ENCODE peak calls at places on chromosomes 11 and 22, in seven cellular contexts. H is IMR-90, S is K562, F is HCT116, J is HepG2, Y is H1, Z is GM12878. I is an unnamed sample.

GRCh38 chr11:123219066-123219697 is 24.1 kb upstream of the CLMP start:
- DNase-seq in H (peak), S (no peak), F (no peak), J (no peak), Y (no peak), Z (no peak), I (peak)

GRCh38 chr22:44718418-44718817 is 16.4 kb downstream of the PRR5 start:
- DNase-seq in H (no peak), S (no peak), F (no peak), J (no peak), Y (no peak), Z (peak), I (no peak)

GRCh38 chr22:19121631-19122142 is 525 bp downstream of the DGCR2 start:
- DNase-seq in H (peak), S (peak), F (no peak), J (no peak), Y (no peak), Z (no peak), I (peak)

GRCh38 chr11:111938687-111939160 is 1.6 kb downstream of the DIXDC1 start:
- DNase-seq in H (peak), S (peak), F (no peak), J (peak), Y (no peak), Z (peak), I (no peak)

GRCh38 chr11:94402355-94402754 is 1.1 kb upstream of the GPR83 start:
- DNase-seq in H (no peak), S (no peak), F (no peak), J (peak), Y (no peak), Z (no peak), I (no peak)

GRCh38 chr22:40070701-40071100 is 75.9 kb downstream of the FAM83F start:
- DNase-seq in H (no peak), S (no peak), F (no peak), J (no peak), Y (no peak), Z (no peak), I (no peak)

GRCh38 chr11:45926536-45927331 is 4.3 kb downstream of the LARGE2 start:
- DNase-seq in H (no peak), S (no peak), F (no peak), J (no peak), Y (no peak), Z (no peak), I (no peak)

GRCh38 chr22:42078469-42079318 is 806 bp upstream of the SMDT1 start:
- DNase-seq in H (no peak), S (no peak), F (no peak), J (no peak), Y (no peak), Z (no peak), I (no peak)

GRCh38 chr11:69948256-69949141 is 129.3 kb upstream of the FGF3 start:
- DNase-seq in H (peak), S (peak), F (peak), J (peak), Y (no peak), Z (no peak), I (peak)

GRCh38 chr22:21942407-21942895 is 10.2 kb downstream of the PPM1F start:
- DNase-seq in H (peak), S (no peak), F (peak), J (no peak), Y (no peak), Z (no peak), I (peak)

DNA sequence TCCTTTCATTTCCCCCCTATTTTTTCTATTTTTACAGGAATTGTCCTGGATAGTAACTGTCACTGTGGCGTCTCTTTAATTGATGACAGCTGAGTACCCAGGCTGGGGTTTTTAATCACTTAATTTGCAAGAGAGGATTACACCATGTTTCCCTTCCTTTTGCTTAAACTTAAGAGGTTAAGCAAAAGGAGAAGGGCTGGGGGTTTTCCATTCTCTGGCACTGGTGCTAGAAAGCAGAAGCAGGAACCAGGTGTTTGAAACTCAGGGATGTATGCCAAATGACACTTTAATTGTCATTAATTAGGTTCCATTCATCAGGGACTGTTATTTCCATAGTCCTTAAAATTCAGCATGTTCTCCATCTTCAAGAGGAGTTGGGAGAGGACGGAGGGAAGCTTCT is 746.2 kb downstream of the NELL1 start:
- DNase-seq in H (no peak), S (no peak), F (no peak), J (no peak), Y (no peak), Z (no peak), I (no peak)
- TF ChIP-seq CEBPB in H (no peak), S (no peak), F (no peak), J (no peak), Y (no peak), Z (no peak), I (no peak)

GRCh38 chr22:29944339-29944738 is 61.4 kb downstream of the MTMR3 start:
- DNase-seq in H (peak), S (no peak), F (no peak), J (no peak), Y (no peak), Z (no peak), I (no peak)

GRCh38 chr22:29949872-29950271 is 66.9 kb downstream of the MTMR3 start:
- DNase-seq in H (no peak), S (no peak), F (no peak), J (no peak), Y (no peak), Z (no peak), I (no peak)

GRCh38 chr22:29945435-29945834 is 62.5 kb downstream of the MTMR3 start:
- DNase-seq in H (no peak), S (no peak), F (no peak), J (no peak), Y (no peak), Z (no peak), I (no peak)

GRCh38 chr22:29946220-29946619 is 63.2 kb downstream of the MTMR3 start:
- DNase-seq in H (no peak), S (peak), F (no peak), J (no peak), Y (no peak), Z (no peak), I (no peak)

DNA sequence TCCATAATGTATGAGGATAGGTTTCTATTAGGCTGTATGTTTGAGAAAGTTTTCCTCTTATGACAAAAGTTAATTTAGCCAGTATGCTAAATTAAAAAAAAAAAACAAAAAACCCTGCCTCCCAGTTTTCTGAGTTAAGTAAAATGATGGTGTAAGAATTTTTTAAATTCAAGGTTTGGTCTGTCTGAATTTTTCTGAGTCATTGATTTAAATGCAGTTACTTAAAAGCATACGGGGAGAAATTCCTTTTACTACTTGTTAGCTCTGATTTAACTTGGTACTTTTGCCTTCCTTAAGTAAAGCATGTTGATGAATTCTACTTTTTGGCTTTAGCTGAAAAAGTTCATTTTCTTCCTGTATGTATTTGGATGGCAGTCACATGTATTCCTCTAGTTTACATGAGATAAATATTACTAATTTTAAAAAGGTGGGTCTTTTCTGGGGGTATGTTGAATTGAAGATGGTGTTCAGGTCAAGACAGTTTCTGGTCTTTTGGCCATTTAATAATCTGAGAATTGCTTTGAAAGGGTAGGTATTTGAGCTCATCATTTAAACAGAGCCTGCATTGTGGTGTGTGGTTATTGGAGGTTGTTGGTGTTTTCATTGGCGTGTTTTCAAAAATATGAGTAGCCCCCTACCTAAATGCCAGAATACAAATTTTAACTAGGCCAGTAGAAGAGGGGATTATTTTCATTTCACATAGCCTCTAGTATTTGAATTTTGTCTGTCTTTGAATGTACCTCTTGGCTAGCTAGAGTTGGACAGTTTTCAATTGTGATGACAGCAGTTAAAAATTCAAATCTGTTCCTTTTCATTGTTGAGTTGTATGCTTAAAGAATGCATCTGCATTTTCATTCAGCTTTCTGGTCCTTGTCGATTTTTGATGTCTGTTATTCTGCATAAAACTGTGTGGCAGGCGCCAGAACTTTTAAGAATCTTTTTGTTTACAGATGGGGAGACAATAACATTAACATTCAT is 64.7 kb downstream of the MTMR3 start:
- DNase-seq in H (peak), S (no peak), F (no peak), J (no peak), Y (no peak), Z (no peak), I (no peak)
- TF ChIP-seq CEBPB in H (no peak), S (no peak), F (no peak), J (no peak), Y (no peak), Z (no peak), I (no peak)

DNA sequence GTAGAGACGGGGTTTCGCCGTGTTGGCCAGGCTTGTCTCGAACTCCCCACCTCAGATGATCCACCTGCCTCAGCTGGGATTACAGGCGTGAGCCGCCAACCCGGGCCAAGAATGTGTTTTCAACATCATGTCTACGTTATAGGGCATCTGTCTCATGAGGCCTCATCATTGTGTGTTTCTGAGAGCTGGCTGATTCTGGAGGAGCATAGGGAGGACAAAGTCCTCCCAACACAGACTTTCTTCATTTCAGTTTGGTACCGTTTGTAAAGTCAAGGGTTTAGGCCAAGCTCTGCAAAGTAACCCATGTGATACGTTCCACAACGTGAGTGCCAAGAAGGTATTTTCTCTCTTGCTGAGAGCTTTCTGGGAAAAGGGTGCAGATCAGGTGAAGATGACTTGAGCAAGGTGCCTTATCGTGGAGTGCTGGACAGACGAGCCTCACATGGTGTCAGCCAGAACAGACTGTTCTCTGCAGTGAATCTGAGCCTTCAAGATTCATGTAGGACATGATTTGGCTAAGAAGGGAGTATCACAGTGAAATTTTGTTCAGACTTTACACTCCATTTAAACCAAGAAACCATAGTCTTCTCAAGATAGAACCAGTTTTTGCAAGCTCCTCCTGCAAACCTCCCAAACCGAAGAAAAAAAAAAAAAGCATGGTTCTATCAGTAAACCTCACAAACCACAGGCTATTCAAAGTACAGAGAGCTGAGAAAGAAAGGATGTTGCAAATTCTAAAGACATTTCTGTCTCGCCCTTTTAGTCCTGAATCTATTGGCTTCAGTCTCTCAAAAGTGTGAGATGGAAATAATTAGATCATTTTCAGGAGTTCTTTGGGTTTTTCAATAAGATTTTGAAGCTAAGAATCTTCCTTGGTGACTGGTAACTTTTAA is 71.7 kb downstream of the DBX1 start:
- DNase-seq in H (peak), S (peak), F (no peak), J (no peak), Y (no peak), Z (no peak), I (no peak)
- TF ChIP-seq CEBPB in H (no peak), S (no peak), F (no peak), J (no peak), Y (no peak), Z (no peak), I (no peak)

DNA sequence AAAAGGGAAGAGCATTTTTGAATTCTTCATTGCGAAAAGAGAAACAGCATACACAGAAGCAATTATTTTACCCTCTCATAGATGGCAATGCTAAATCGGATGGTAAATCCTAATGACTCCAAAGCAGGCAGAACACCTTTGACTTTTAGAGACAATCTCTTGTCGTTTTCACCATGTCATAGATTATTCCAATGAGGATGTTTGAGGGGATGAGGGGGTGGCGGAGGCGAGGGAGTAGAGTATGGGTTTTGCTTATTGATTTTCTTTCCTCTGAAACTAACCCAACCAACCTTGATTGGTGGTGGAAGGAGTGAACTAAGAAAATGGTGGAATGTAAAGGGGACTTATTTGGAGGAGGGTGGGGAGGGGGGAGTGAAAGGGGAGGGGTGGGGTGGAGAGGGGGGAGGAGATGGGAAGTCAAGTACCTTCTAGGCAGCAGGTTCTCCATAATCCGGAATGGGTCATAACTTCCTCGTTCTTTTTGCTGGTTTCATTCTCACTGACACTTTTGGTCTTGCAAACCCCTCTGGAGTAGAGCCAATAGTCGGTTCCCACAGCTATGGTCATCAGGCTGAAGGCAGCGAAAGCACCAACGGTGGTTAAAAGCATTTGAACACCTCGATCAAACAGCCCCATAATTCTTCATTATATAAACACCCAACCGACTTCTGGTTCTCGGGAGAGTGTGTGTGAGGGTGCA is 1.5 kb downstream of the CACNG2 start:
- DNase-seq in H (no peak), S (no peak), F (no peak), J (no peak), Y (no peak), Z (no peak), I (no peak)
- TF ChIP-seq CEBPB in H (no peak), S (no peak), F (no peak), J (no peak), Y (no peak), Z (no peak), I (no peak)